ENCODE peak calls at places on chromosomes 12 and 14, in seven cellular contexts. J, V, K, M, Z, W and N are unnamed samples.

GRCh38 chr12:93812616-93813015 is 135.4 kb downstream of the CRADD start:
- DNase-seq in J (no peak), Z (no peak), K (no peak), V (no peak), W (no peak), M (no peak), N (no peak)

GRCh38 chr14:77204907-77205306 is 23.3 kb downstream of the TMEM63C start:
- DNase-seq in Z (no peak), J (no peak), V (no peak), W (no peak), M (no peak), K (no peak), N (no peak)

GRCh38 chr12:124774462-124775167 is 89.0 kb downstream of the SCARB1 start:
- DNase-seq in V (no peak), M (no peak), Z (peak), J (no peak), W (peak), K (no peak), N (no peak)

GRCh38 chr14:104781271-104782077 is 14.1 kb downstream of the AKT1 start:
- DNase-seq in K (no peak), W (no peak), V (no peak), M (no peak), Z (no peak), J (peak), N (no peak)

GRCh38 chr14:21087294-21088091 is 11.0 kb downstream of the ZNF219 start:
- DNase-seq in W (peak), M (peak), Z (no peak), K (no peak), J (peak), V (no peak), N (no peak)

GRCh38 chr14:85534435-85534834 is 4.5 kb downstream of the FLRT2 start:
- DNase-seq in V (no peak), J (no peak), Z (no peak), K (no peak), W (no peak), M (peak), N (peak)

GRCh38 chr12:118060301-118061010 is 523 bp downstream of the WSB2 start:
- DNase-seq in V (no peak), J (peak), M (peak), K (peak), Z (peak), W (peak), N (peak)

GRCh38 chr14:100547633-100548294 is 39.5 kb downstream of the BEGAIN start:
- DNase-seq in M (no peak), Z (peak), J (peak), V (peak), K (peak), W (peak), N (no peak)

GRCh38 chr14:55458800-55459577 is 18.6 kb upstream of the TBPL2 start:
- DNase-seq in K (no peak), W (peak), V (peak), M (no peak), J (no peak), Z (no peak), N (no peak)

GRCh38 chr14:31829256-31829923 is 247.7 kb upstream of the ARHGAP5 start:
- DNase-seq in W (peak), J (no peak), V (no peak), K (no peak), Z (no peak), M (no peak), N (no peak)

GRCh38 chr12:52879394-52880351 is 25.2 kb downstream of the KRT8 start:
- DNase-seq in W (peak), K (peak), Z (peak), J (peak), V (peak), M (peak), N (peak)

GRCh38 chr12:114684098-114684869 is at the start of gene TBX3:
- DNase-seq in Z (peak), J (peak), W (peak), M (peak), K (peak), V (no peak), N (peak)

GRCh38 chr12:91023326-91024004 is 18.7 kb upstream of the EPYC start:
- DNase-seq in W (peak), Z (no peak), K (no peak), M (no peak), V (peak), J (no peak), N (no peak)

GRCh38 chr14:55926007-55926406 is 192.2 kb upstream of the PELI2 start:
- DNase-seq in K (peak), W (no peak), Z (no peak), J (no peak), M (no peak), V (no peak), N (peak)

GRCh38 chr14:99659333-99659741 is 14.4 kb downstream of the HHIPL1 start:
- DNase-seq in W (no peak), Z (no peak), K (no peak), J (no peak), V (no peak), M (no peak), N (no peak)

GRCh38 chr12:22054155-22054554 is 8.1 kb downstream of the CMAS start:
- DNase-seq in K (no peak), W (no peak), V (no peak), J (no peak), M (no peak), Z (no peak), N (no peak)

GRCh38 chr12:49054524-49054923 is 6.1 kb downstream of the KMT2D start:
- DNase-seq in J (no peak), V (no peak), W (no peak), M (no peak), Z (no peak), K (no peak), N (no peak)

GRCh38 chr14:51873221-51873893 is 12.9 kb downstream of the GNG2 start:
- DNase-seq in J (no peak), W (peak), Z (no peak), M (no peak), K (no peak), V (peak), N (no peak)

DNA sequence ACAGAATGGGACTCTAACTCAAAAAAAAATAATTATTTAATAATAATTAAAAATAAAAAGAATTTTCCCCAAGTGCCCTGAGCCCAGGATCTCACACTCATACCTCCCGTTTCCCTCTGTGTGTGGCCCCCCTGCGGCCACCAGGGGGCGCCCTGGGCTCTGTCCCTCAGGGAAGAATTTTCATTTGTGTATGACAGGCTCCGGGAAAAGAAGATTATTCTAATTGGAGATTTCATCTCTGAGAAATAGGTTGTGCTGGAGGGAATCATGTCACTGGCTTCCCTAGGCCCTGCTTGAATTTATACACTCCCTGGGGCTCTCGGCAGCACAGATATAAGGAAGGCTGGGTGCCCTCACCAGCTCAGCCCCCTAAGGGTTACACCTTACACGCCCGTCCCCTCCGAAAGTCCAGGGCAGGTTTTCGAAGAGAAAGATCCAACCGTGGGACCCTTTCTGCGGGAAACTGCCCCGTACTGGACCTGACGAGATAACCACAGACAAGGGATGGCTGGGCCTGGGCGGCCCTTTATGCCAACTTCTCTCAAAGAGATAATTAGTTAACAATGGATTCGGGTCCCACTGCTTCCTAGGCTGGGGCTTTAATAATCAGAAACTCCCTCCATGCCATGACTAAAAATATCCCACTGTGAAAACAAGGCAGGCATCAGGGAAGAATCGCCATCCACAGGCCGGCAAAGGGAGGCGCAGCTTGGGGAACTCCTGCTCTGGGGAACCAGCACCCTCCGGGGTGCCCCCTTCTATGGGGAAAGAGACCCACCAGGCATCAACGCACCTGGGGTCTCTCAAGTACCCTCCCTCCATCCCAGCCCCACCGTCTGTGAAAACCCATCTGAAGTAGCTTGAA is 80.7 kb downstream of the KDM2B start:
- DNase-seq in V (peak), W (peak), Z (peak), M (peak), J (peak), K (peak), N (peak)
- H3K27ac ChIP-seq in V (no peak), W (no peak), Z (no peak), M (no peak), J (no peak), K (peak), N (no peak)

GRCh38 chr14:88628452-88628851 is 65.6 kb downstream of the ZC3H14 start:
- DNase-seq in J (no peak), M (no peak), V (no peak), Z (no peak), W (no peak), K (no peak), N (no peak)

GRCh38 chr14:88632512-88632911 is 69.7 kb downstream of the ZC3H14 start:
- DNase-seq in W (no peak), J (no peak), Z (no peak), K (no peak), V (no peak), M (no peak), N (no peak)

GRCh38 chr14:88630565-88630964 is 67.7 kb downstream of the ZC3H14 start:
- DNase-seq in J (no peak), V (no peak), M (no peak), W (no peak), Z (no peak), K (no peak), N (no peak)

GRCh38 chr14:88628033-88628432 is 65.2 kb downstream of the ZC3H14 start:
- DNase-seq in V (no peak), Z (no peak), M (no peak), W (no peak), K (no peak), J (no peak), N (no peak)

DNA sequence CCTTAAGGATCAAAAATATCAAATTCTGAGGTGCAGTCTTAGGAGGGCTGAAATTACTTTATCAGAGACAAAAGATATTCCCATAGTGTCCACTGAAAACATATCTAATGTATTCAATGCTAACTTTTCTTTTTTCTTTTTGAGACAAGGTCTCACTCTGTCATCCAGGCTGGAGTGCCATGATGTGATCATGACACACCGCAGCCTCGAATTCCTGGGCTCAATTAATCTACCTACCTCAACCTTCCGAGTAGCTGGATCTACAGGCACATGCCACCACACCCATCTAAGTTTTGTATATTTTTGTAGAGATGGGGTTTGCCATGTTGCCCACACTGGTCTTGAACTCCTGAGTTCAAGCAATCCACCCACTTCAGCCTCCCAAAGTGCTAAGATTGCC is 68.3 kb downstream of the ZC3H14 start:
- DNase-seq in M (no peak), K (no peak), V (no peak), W (no peak), Z (no peak), J (no peak), N (no peak)
- TF ChIP-seq CTCF in M (no peak), K (no peak), V (no peak), W (no peak), Z (no peak), J (no peak), N (no peak)

GRCh38 chr12:2163172-2163927 is 110.6 kb downstream of the CACNA1C start:
- DNase-seq in J (no peak), W (no peak), V (no peak), Z (peak), M (no peak), K (peak), N (peak)

GRCh38 chr12:2156333-2156732 is 103.5 kb downstream of the CACNA1C start:
- DNase-seq in V (no peak), M (no peak), Z (no peak), W (no peak), J (no peak), K (no peak), N (no peak)

GRCh38 chr12:2165021-2165420 is 112.2 kb downstream of the CACNA1C start:
- DNase-seq in M (no peak), J (no peak), W (no peak), Z (no peak), V (no peak), K (no peak), N (no peak)

GRCh38 chr12:2160043-2160442 is 107.3 kb downstream of the CACNA1C start:
- DNase-seq in M (no peak), Z (no peak), J (no peak), W (no peak), V (no peak), K (no peak), N (no peak)

GRCh38 chr12:2161478-2161877 is 108.7 kb downstream of the CACNA1C start:
- DNase-seq in J (no peak), K (peak), V (no peak), W (peak), Z (peak), M (no peak), N (no peak)
- H3K27ac ChIP-seq in J (no peak), K (peak), V (no peak), W (no peak), Z (no peak), M (no peak), N (no peak)

DNA sequence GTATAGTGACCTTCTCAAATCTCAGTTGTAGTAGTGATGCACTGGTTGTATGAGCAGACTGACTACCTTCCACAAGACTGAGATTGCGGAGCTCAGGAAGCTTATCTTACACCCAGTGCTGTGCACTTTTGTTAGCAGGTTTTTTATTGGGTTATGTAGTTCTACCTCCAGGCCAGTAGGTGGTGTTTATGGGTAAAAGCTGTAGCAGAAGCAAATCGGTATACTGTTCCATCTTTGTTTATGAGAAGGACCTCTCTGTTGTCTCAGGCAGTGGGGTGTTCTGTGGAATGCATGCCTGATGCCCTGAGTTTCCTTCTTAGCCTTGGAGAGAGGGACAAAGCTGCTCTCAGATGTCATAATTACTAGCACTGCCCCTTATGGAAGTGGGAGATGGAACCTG is 217.8 kb downstream of the LRFN5 start:
- DNase-seq in W (no peak), V (no peak), M (no peak), Z (no peak), J (no peak), K (no peak), N (no peak)
- TF ChIP-seq CTCF in W (peak), V (peak), M (peak), Z (no peak), J (no peak), K (no peak), N (no peak)

DNA sequence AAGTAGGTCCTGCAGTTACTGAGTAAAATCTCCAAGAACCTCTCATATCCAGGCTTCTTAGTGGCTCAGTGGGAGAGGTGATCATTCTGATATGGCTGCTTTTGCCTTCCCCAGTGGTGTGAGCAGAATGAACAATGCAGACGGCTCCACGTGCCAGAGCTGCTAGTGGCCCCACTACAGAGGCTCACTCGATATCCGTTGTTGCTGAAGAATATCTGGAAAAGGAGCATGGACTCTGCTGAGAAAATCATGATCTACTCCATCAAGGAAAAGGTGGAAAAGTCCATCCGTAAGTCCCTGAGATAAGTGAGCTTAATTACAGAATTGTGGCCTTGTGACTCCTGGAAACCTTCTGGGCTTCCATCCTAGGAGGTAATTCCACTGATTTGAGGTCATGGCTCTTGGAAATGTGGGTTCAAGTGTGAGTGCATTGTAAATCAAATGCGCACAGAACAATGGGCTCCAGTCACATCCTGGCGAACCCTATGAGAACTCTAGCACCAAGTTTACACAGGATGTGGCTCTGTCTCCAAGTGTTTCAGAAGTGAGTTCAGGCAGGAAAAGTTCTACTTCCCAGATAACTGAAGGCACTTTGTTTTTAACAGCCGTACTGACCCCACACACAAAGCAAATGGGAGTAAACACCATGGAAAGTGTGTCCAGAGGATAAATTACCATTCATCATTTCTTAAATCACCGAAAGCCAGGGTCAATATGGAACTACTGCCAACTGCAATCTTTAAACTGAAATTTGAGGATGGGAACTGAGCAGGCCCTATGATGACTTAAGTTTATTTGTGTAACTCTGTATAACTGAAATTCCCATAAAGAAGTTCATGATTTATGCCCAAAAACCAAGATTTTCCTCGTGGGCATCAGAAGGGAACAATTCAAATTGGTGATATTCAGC is 51.4 kb downstream of the PLEKHG7 start:
- DNase-seq in M (no peak), V (no peak), Z (no peak), K (no peak), W (peak), J (no peak), N (no peak)
- H3K27ac ChIP-seq in M (no peak), V (no peak), Z (no peak), K (no peak), W (peak), J (no peak), N (no peak)

GRCh38 chr12:120495189-120495722 is 657 bp upstream of the DYNLL1 start:
- DNase-seq in M (no peak), Z (no peak), V (no peak), W (no peak), J (no peak), K (no peak), N (no peak)

GRCh38 chr12:120498870-120499515 is 3.1 kb downstream of the DYNLL1 start:
- DNase-seq in J (no peak), W (no peak), V (no peak), M (no peak), K (no peak), Z (no peak), N (no peak)

GRCh38 chr12:120495723-120496352 is at the start of gene DYNLL1:
- DNase-seq in J (peak), Z (peak), W (peak), V (peak), M (peak), K (peak), N (peak)

GRCh38 chr12:120497524-120498150 is 1.7 kb downstream of the DYNLL1 start:
- DNase-seq in W (no peak), V (no peak), J (no peak), M (no peak), Z (no peak), K (no peak), N (no peak)

DNA sequence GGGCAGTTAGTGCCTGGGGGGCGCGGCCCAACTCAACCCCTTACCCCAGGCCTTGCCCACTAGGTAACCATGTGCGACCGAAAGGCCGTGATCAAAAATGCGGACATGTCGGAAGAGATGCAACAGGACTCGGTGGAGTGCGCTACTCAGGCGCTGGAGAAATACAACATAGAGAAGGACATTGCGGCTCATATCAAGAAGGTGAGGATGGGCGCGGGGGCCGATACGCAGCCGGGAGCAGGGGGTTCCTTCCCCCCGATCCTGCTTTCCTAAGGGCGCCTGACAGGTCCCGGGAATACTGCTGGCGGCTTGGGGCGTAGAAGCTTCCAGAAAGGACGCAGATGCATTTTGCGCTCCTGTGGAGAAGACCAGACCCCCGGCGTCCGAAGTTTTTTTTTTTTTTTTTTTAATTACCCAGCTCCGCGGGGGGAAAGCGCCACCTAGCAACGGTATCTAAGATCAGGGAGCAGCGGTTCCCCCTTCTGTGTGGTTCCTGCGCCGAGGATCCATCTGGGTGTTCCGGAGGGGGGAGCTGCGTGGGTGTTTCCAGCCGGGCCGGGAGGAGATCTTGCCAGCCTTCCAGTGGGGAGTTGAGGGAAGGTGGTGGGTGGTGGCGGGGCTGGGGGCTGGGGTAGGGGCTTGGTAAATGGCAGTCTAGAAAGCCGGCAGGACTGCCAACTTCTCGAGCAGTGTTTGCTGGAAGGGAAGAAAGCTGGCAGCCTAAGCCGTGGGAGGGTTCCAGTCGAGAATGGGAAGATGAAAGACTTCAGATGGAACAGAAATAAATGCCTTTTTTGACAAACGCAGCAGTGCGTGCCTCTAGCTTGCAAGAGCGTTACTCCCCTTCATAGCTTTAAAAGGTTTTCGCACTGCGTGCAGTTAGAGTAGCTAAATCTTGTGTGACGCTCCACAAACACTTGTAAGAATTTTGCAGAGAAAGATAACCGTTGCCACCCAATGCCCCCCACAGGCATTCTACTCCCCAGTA is 734 bp downstream of the DYNLL1 start:
- DNase-seq in W (peak), J (peak), V (no peak), Z (peak), K (peak), M (peak), N (peak)
- TF ChIP-seq CTCF in W (peak), J (no peak), V (no peak), Z (no peak), K (no peak), M (no peak), N (no peak)

DNA sequence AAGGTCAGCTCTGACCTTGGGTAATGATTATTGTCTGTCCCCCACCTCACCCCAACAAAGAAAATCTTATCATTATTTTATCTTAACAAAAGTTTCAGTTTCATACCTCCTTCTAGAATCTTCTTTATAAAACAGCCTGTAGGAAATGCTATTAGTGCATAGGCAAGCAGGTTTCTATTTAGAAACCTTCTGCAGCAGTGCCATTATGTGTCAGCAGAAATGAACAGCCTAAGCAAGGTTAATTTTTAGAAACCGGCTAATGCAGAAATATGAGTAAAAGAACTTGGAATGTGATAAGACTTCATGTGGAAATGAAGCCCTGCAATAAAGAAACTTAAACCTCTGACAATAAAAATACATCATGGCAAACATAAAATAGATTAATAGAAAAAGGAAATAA is 814.4 kb downstream of the FSCB start:
- DNase-seq in V (no peak), M (no peak), Z (no peak), W (no peak), K (no peak), J (no peak), N (no peak)
- H3K27ac ChIP-seq in V (no peak), M (no peak), Z (no peak), W (no peak), K (no peak), J (no peak), N (no peak)